ENCODE peak calls at places on chromosomes 4 and X, in five cellular contexts. One of them, this sample, is unnamed.

GRCh38 chrX:119516157-119516702 is 48.0 kb downstream of the SLC25A5 start:
- DNase-seq in tibial nerve: peak; percentile 20
- DNase-seq in upper lobe of right lung: no peak
- DNase-seq in ovary: peak; percentile 32
- DNase-seq in tibial artery: no peak
- DNase-seq in this sample: no peak

GRCh38 chr4:160318567-160319220 is 1215.8 kb downstream of the RAPGEF2 start:
- DNase-seq in tibial artery: no peak
- DNase-seq in ovary: no peak
- DNase-seq in tibial nerve: no peak
- DNase-seq in upper lobe of right lung: no peak
- DNase-seq in this sample: no peak

GRCh38 chr4:53196872-53197759 is 168.7 kb downstream of the SCFD2 start:
- DNase-seq in tibial artery: no peak
- DNase-seq in ovary: no peak
- DNase-seq in tibial nerve: peak; percentile 9
- DNase-seq in upper lobe of right lung: no peak
- DNase-seq in this sample: no peak

GRCh38 chr4:19936471-19936870 is 315.2 kb upstream of the SLIT2 start:
- DNase-seq in tibial nerve: no peak
- DNase-seq in ovary: no peak
- DNase-seq in upper lobe of right lung: no peak
- DNase-seq in tibial artery: no peak
- DNase-seq in this sample: no peak

GRCh38 chr4:107902715-107903114 is 28.6 kb upstream of the CYP2U1 start:
- DNase-seq in tibial nerve: no peak
- DNase-seq in tibial artery: no peak
- DNase-seq in upper lobe of right lung: no peak
- DNase-seq in ovary: no peak
- DNase-seq in this sample: no peak

GRCh38 chr4:92304636-92305035 is 870 bp downstream of the GRID2 start:
- DNase-seq in ovary: no peak
- DNase-seq in tibial nerve: no peak
- DNase-seq in tibial artery: no peak
- DNase-seq in upper lobe of right lung: no peak
- DNase-seq in this sample: no peak

GRCh38 chrX:18649498-18649951 is 22.4 kb downstream of the RS1 start:
- DNase-seq in tibial artery: no peak
- DNase-seq in tibial nerve: no peak
- DNase-seq in upper lobe of right lung: peak; percentile 72
- DNase-seq in ovary: no peak
- DNase-seq in this sample: no peak

GRCh38 chrX:129823523-129823922 is 20.2 kb downstream of the ZDHHC9 start:
- DNase-seq in upper lobe of right lung: no peak
- DNase-seq in tibial nerve: no peak
- DNase-seq in tibial artery: no peak
- DNase-seq in ovary: no peak
- DNase-seq in this sample: no peak

GRCh38 chr4:44237643-44238042 is 211.0 kb downstream of the KCTD8 start:
- DNase-seq in tibial artery: no peak
- DNase-seq in ovary: no peak
- DNase-seq in tibial nerve: no peak
- DNase-seq in upper lobe of right lung: no peak
- DNase-seq in this sample: no peak

GRCh38 chr4:109979932-109980717 is 67.4 kb downstream of the EGF start:
- DNase-seq in upper lobe of right lung: no peak
- DNase-seq in tibial artery: no peak
- DNase-seq in tibial nerve: no peak
- DNase-seq in ovary: no peak
- DNase-seq in this sample: no peak

GRCh38 chr4:6027392-6027791 is 9.2 kb upstream of the C4orf50 start:
- DNase-seq in upper lobe of right lung: no peak
- DNase-seq in tibial artery: no peak
- DNase-seq in tibial nerve: no peak
- DNase-seq in ovary: no peak
- DNase-seq in this sample: no peak

GRCh38 chr4:23680616-23681518 is 209.0 kb downstream of the PPARGC1A start:
- DNase-seq in tibial nerve: no peak
- DNase-seq in tibial artery: no peak
- DNase-seq in ovary: no peak
- DNase-seq in upper lobe of right lung: no peak
- DNase-seq in this sample: no peak

GRCh38 chrX:101407167-101407747 is 468 bp downstream of the GLA start:
- DNase-seq in tibial nerve: no peak
- DNase-seq in upper lobe of right lung: no peak
- DNase-seq in ovary: no peak
- DNase-seq in tibial artery: no peak
- DNase-seq in this sample: no peak

GRCh38 chr4:152264106-152264505 is 271.8 kb downstream of the FBXW7 start:
- DNase-seq in tibial nerve: no peak
- DNase-seq in tibial artery: no peak
- DNase-seq in upper lobe of right lung: no peak
- DNase-seq in ovary: no peak
- DNase-seq in this sample: no peak

GRCh38 chr4:6153874-6154273 is 46.5 kb downstream of the JAKMIP1 start:
- DNase-seq in upper lobe of right lung: no peak
- DNase-seq in tibial nerve: no peak
- DNase-seq in tibial artery: no peak
- DNase-seq in ovary: no peak
- DNase-seq in this sample: no peak

GRCh38 chrX:137352101-137352660 is 213.7 kb upstream of the ZIC3 start:
- DNase-seq in tibial nerve: no peak
- DNase-seq in upper lobe of right lung: no peak
- DNase-seq in ovary: no peak
- DNase-seq in tibial artery: no peak
- DNase-seq in this sample: no peak
- TF ChIP-seq CTCF in tibial nerve: no peak
- TF ChIP-seq CTCF in upper lobe of right lung: no peak
- TF ChIP-seq CTCF in ovary: no peak
- TF ChIP-seq CTCF in tibial artery: no peak
- TF ChIP-seq CTCF in this sample: no peak

GRCh38 chr4:38078590-38079381 is 118.6 kb downstream of the PTTG2 start:
- DNase-seq in ovary: no peak
- DNase-seq in upper lobe of right lung: no peak
- DNase-seq in tibial nerve: no peak
- DNase-seq in tibial artery: no peak
- DNase-seq in this sample: no peak

GRCh38 chr4:38075370-38076152 is 115.4 kb downstream of the PTTG2 start:
- DNase-seq in tibial nerve: peak; percentile 60
- DNase-seq in ovary: peak; percentile 7
- DNase-seq in tibial artery: no peak
- DNase-seq in upper lobe of right lung: no peak
- DNase-seq in this sample: no peak

GRCh38 chr4:38073596-38074234 is 113.5 kb downstream of the PTTG2 start:
- DNase-seq in tibial nerve: no peak
- DNase-seq in ovary: peak; percentile 2
- DNase-seq in upper lobe of right lung: no peak
- DNase-seq in tibial artery: no peak
- DNase-seq in this sample: no peak

GRCh38 chr4:38077791-38078489 is 117.7 kb downstream of the PTTG2 start:
- DNase-seq in tibial nerve: no peak
- DNase-seq in ovary: no peak
- DNase-seq in tibial artery: no peak
- DNase-seq in upper lobe of right lung: no peak
- DNase-seq in this sample: no peak

DNA sequence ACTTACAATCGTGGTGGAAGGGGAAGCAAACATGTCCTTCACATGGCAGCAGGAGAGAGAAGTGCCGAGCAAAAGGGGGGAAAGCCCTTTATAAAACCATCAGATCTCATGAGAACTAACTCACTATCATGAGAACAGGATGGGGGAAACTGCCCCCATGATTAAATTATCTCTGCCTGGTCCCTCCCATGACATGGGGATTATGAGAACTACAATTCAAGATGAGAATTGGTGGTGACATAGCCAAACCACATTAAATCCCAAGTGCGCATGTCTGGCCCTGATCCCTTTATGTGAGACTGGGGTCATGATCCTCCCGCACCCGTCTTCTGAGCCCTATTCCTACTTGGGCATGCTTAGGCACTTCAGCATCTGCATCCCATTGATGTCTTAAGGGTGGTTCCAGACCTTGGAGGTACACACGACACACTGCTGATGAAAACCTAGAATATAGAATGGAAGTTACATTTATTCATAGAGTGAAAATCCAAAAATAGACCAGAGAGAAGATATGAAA is 116.0 kb downstream of the PTTG2 start:
- DNase-seq in upper lobe of right lung: no peak
- DNase-seq in tibial nerve: no peak
- DNase-seq in tibial artery: no peak
- DNase-seq in ovary: no peak
- DNase-seq in this sample: no peak
- H3K4me1 ChIP-seq in upper lobe of right lung: peaks cover 30% of the 10 kb centered on the region
- H3K4me1 ChIP-seq in tibial nerve: peaks cover 44% of the 10 kb centered on the region
- H3K4me1 ChIP-seq in tibial artery: no peaks in the 10 kb centered on the region
- H3K4me1 ChIP-seq in ovary: peaks cover 6% of the 10 kb centered on the region
- H3K4me1 ChIP-seq in this sample: peaks cover 7% of the 10 kb centered on the region

GRCh38 chr4:84722720-84723119 is 139.8 kb downstream of the CDS1 start:
- DNase-seq in tibial nerve: no peak
- DNase-seq in tibial artery: no peak
- DNase-seq in upper lobe of right lung: no peak
- DNase-seq in ovary: no peak
- DNase-seq in this sample: no peak

GRCh38 chr4:84719115-84719514 is 136.2 kb downstream of the CDS1 start:
- DNase-seq in tibial artery: no peak
- DNase-seq in tibial nerve: peak; percentile 32
- DNase-seq in ovary: no peak
- DNase-seq in upper lobe of right lung: no peak
- DNase-seq in this sample: no peak

DNA sequence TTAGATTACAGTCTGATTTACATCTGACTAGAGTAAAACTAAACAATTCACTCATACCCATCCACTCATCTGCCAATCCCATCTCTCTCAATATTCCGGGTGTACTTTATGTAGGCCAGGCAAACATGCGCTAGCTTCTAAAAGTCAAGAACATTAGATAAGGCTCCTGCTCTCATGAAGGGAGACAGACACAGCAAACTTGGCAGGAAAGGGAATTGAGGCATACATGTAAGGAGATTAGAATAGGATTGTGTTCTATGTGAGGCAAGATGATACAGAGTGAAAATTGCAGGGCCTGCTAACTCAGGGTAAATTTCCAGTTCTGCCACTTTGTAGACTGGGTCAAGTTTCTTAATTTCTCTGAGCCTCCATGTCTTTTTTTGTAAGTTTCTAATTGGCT is 135.8 kb downstream of the CDS1 start:
- DNase-seq in upper lobe of right lung: no peak
- DNase-seq in ovary: no peak
- DNase-seq in tibial artery: no peak
- DNase-seq in tibial nerve: no peak
- DNase-seq in this sample: no peak
- H3K36me3 ChIP-seq in upper lobe of right lung: peaks cover 84% of the 10 kb centered on the region
- H3K36me3 ChIP-seq in ovary: no peaks in the 10 kb centered on the region
- H3K36me3 ChIP-seq in tibial artery: peaks cover 49% of the 10 kb centered on the region
- H3K36me3 ChIP-seq in tibial nerve: peaks cover 82% of the 10 kb centered on the region
- H3K36me3 ChIP-seq in this sample: peaks cover 95% of the 10 kb centered on the region

GRCh38 chr4:143531773-143532491 is 18.4 kb downstream of the SMARCA5 start:
- DNase-seq in tibial nerve: no peak
- DNase-seq in ovary: no peak
- DNase-seq in tibial artery: no peak
- DNase-seq in upper lobe of right lung: no peak
- DNase-seq in this sample: no peak
- TF ChIP-seq CTCF in tibial nerve: no peak
- TF ChIP-seq CTCF in ovary: no peak
- TF ChIP-seq CTCF in tibial artery: no peak
- TF ChIP-seq CTCF in upper lobe of right lung: no peak
- TF ChIP-seq CTCF in this sample: no peak

GRCh38 chr4:67638157-67638556 is 62.8 kb downstream of the UBA6 start:
- DNase-seq in upper lobe of right lung: no peak
- DNase-seq in tibial nerve: no peak
- DNase-seq in tibial artery: no peak
- DNase-seq in ovary: no peak
- DNase-seq in this sample: no peak
- H3K4me1 ChIP-seq in upper lobe of right lung: no peaks in the 10 kb centered on the region
- H3K4me1 ChIP-seq in tibial nerve: no peaks in the 10 kb centered on the region
- H3K4me1 ChIP-seq in tibial artery: no peaks in the 10 kb centered on the region
- H3K4me1 ChIP-seq in ovary: no peaks in the 10 kb centered on the region
- H3K4me1 ChIP-seq in this sample: no peaks in the 10 kb centered on the region

DNA sequence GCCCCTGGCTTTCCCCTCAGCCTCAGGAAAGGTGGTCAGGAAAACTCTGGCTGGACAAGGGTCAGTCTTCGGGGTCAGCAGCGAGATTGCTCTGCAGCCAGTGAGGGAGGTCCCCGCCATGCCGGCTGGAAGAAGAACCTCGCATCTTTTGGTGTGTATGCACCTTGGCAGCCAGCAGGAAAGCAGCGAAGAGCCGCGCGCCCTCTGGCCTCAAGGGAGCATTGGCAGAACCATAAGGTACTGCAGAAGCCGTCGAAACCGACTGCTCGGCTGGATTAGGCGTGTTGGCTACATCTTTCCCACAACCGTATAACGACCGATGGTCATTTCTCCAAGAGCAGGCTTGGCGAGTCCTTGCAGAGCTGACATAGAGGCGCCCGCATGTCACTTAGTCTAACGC is 48.3 kb downstream of the GPR143 start:
- DNase-seq in tibial nerve: no peak
- DNase-seq in upper lobe of right lung: no peak
- DNase-seq in tibial artery: no peak
- DNase-seq in ovary: no peak
- DNase-seq in this sample: no peak
- H3K36me3 ChIP-seq in tibial nerve: peaks cover 92% of the 10 kb centered on the region
- H3K36me3 ChIP-seq in upper lobe of right lung: no peaks in the 10 kb centered on the region
- H3K36me3 ChIP-seq in tibial artery: peaks cover 27% of the 10 kb centered on the region
- H3K36me3 ChIP-seq in ovary: no peaks in the 10 kb centered on the region
- H3K36me3 ChIP-seq in this sample: peaks cover 89% of the 10 kb centered on the region

This sample was measured in esophagus squamous epithelium.